ENCODE peak calls at places on chromosomes 16 and 17, in four cellular contexts. C is fibroblast of lung; Q is naive thymus-derived CD8-positive, alpha-beta T cell; U is AML-193. F is an unnamed sample.

GRCh38 chr16:81604960-81605383 is 160.4 kb downstream of the CMIP start:
- DNase-seq in Q (no peak), U (no peak), C (peak), F (no peak)

GRCh38 chr17:27825459-27825858 is 25.1 kb upstream of the NOS2 start:
- DNase-seq in C (no peak), U (no peak), Q (no peak), F (no peak)

GRCh38 chr17:9959377-9959981 is 54.4 kb upstream of the RCVRN start:
- DNase-seq in C (peak), Q (no peak), U (no peak), F (no peak)

GRCh38 chr16:56945847-56946527 is 14.0 kb downstream of the HERPUD1 start:
- DNase-seq in C (no peak), U (no peak), Q (no peak), F (no peak)

GRCh38 chr17:60135951-60136666 is 13.7 kb upstream of the CA4 start:
- DNase-seq in Q (peak), U (no peak), C (no peak), F (no peak)

GRCh38 chr17:38943607-38944006 is 18.2 kb downstream of the LASP1NB start:
- DNase-seq in U (no peak), Q (no peak), C (no peak), F (no peak)

GRCh38 chr17:71188811-71189492 is 931.9 kb upstream of the SOX9 start:
- DNase-seq in Q (no peak), C (peak), U (no peak), F (no peak)

GRCh38 chr17:79993390-79994221 is 42.1 kb downstream of the TBC1D16 start:
- DNase-seq in C (peak), U (no peak), Q (peak), F (no peak)

GRCh38 chr16:456891-457483 is 31.5 kb downstream of the RAB11FIP3 start:
- DNase-seq in C (peak), U (no peak), Q (no peak), F (no peak)

GRCh38 chr17:45110676-45111611 is 21.4 kb downstream of the PLCD3 start:
- DNase-seq in U (no peak), Q (no peak), C (peak), F (no peak)

GRCh38 chr16:35173295-35173694 is 1713.9 kb downstream of the TP53TG3F start:
- DNase-seq in C (no peak), U (no peak), Q (no peak), F (no peak)